ENCODE peak calls at places on chromosomes 16 and 17, in eight cellular contexts. One of them, this sample, is unnamed.

GRCh38 chr16:84086357-84086756 is 30.4 kb downstream of the MBTPS1 start:
- DNase-seq in A549: no peak
- DNase-seq in activated T-helper 2 cell treated with anti-CD3 and anti-CD28 coated beads, Interferon-gamma antibody, Interleukin-2, Interleukin-4, amounts not matched to agents 10 μg/mL and 5 μg/mL and 100 μg/mL, durations not matched to agents 14 hours and 24 hours and 36 hours: no peak
- DNase-seq in stimulated activated naive B cell treated with anti-CD40 and anti-IgM and Interleukin-4, amounts not matched to agents 10 μg/mL and 1 μg/mL and 100 μg/mL, for 72 hours: no peak
- DNase-seq in stomach: no peak
- DNase-seq in T-helper 2 cell: no peak
- DNase-seq in NCI-H1092 treated with DMSO at 0.1 percent for 48 hours: no peak
- DNase-seq in fibroblast of mammary gland: no peak
- DNase-seq in this sample: no peak

GRCh38 chr17:59746849-59747445 is 39.5 kb downstream of the VMP1 start:
- DNase-seq in A549: peak
- DNase-seq in T-helper 2 cell: no peak
- DNase-seq in fibroblast of mammary gland: peak
- DNase-seq in stimulated activated naive B cell treated with anti-CD40 and anti-IgM and Interleukin-4, amounts not matched to agents 10 μg/mL and 1 μg/mL and 100 μg/mL, for 72 hours: no peak
- DNase-seq in NCI-H1092 treated with DMSO at 0.1 percent for 48 hours: peak
- DNase-seq in stomach: no peak
- DNase-seq in activated T-helper 2 cell treated with anti-CD3 and anti-CD28 coated beads, Interferon-gamma antibody, Interleukin-2, Interleukin-4, amounts not matched to agents 10 μg/mL and 5 μg/mL and 100 μg/mL, durations not matched to agents 14 hours and 24 hours and 36 hours: no peak
- DNase-seq in this sample: no peak

GRCh38 chr17:79833110-79833450 is 6.2 kb downstream of the CBX4 start:
- DNase-seq in A549: no peak
- DNase-seq in T-helper 2 cell: no peak
- DNase-seq in stomach: no peak
- DNase-seq in stimulated activated naive B cell treated with anti-CD40 and anti-IgM and Interleukin-4, amounts not matched to agents 10 μg/mL and 1 μg/mL and 100 μg/mL, for 72 hours: no peak
- DNase-seq in fibroblast of mammary gland: no peak
- DNase-seq in activated T-helper 2 cell treated with anti-CD3 and anti-CD28 coated beads, Interferon-gamma antibody, Interleukin-2, Interleukin-4, amounts not matched to agents 10 μg/mL and 5 μg/mL and 100 μg/mL, durations not matched to agents 14 hours and 24 hours and 36 hours: no peak
- DNase-seq in NCI-H1092 treated with DMSO at 0.1 percent for 48 hours: no peak
- DNase-seq in this sample: no peak

GRCh38 chr16:88197481-88198456 is 185.0 kb upstream of the ZNF469 start:
- DNase-seq in T-helper 2 cell: no peak
- DNase-seq in stomach: no peak
- DNase-seq in A549: no peak
- DNase-seq in fibroblast of mammary gland: no peak
- DNase-seq in NCI-H1092 treated with DMSO at 0.1 percent for 48 hours: peak
- DNase-seq in stimulated activated naive B cell treated with anti-CD40 and anti-IgM and Interleukin-4, amounts not matched to agents 10 μg/mL and 1 μg/mL and 100 μg/mL, for 72 hours: no peak
- DNase-seq in activated T-helper 2 cell treated with anti-CD3 and anti-CD28 coated beads, Interferon-gamma antibody, Interleukin-2, Interleukin-4, amounts not matched to agents 10 μg/mL and 5 μg/mL and 100 μg/mL, durations not matched to agents 14 hours and 24 hours and 36 hours: no peak
- DNase-seq in this sample: no peak

GRCh38 chr16:83344014-83344413 is 463.8 kb upstream of the HSBP1 start:
- DNase-seq in stimulated activated naive B cell treated with anti-CD40 and anti-IgM and Interleukin-4, amounts not matched to agents 10 μg/mL and 1 μg/mL and 100 μg/mL, for 72 hours: no peak
- DNase-seq in NCI-H1092 treated with DMSO at 0.1 percent for 48 hours: no peak
- DNase-seq in fibroblast of mammary gland: peak
- DNase-seq in A549: peak
- DNase-seq in stomach: no peak
- DNase-seq in T-helper 2 cell: no peak
- DNase-seq in activated T-helper 2 cell treated with anti-CD3 and anti-CD28 coated beads, Interferon-gamma antibody, Interleukin-2, Interleukin-4, amounts not matched to agents 10 μg/mL and 5 μg/mL and 100 μg/mL, durations not matched to agents 14 hours and 24 hours and 36 hours: no peak
- DNase-seq in this sample: no peak

GRCh38 chr17:35973333-35974260 is 7.7 kb downstream of the CCL16 start:
- DNase-seq in A549: peak
- DNase-seq in T-helper 2 cell: no peak
- DNase-seq in stomach: no peak
- DNase-seq in activated T-helper 2 cell treated with anti-CD3 and anti-CD28 coated beads, Interferon-gamma antibody, Interleukin-2, Interleukin-4, amounts not matched to agents 10 μg/mL and 5 μg/mL and 100 μg/mL, durations not matched to agents 14 hours and 24 hours and 36 hours: no peak
- DNase-seq in stimulated activated naive B cell treated with anti-CD40 and anti-IgM and Interleukin-4, amounts not matched to agents 10 μg/mL and 1 μg/mL and 100 μg/mL, for 72 hours: no peak
- DNase-seq in NCI-H1092 treated with DMSO at 0.1 percent for 48 hours: no peak
- DNase-seq in fibroblast of mammary gland: no peak
- DNase-seq in this sample: peak

GRCh38 chr17:81682565-81683207 is 911 bp downstream of the ARL16 start:
- DNase-seq in stimulated activated naive B cell treated with anti-CD40 and anti-IgM and Interleukin-4, amounts not matched to agents 10 μg/mL and 1 μg/mL and 100 μg/mL, for 72 hours: no peak
- DNase-seq in activated T-helper 2 cell treated with anti-CD3 and anti-CD28 coated beads, Interferon-gamma antibody, Interleukin-2, Interleukin-4, amounts not matched to agents 10 μg/mL and 5 μg/mL and 100 μg/mL, durations not matched to agents 14 hours and 24 hours and 36 hours: no peak
- DNase-seq in A549: no peak
- DNase-seq in stomach: no peak
- DNase-seq in T-helper 2 cell: no peak
- DNase-seq in NCI-H1092 treated with DMSO at 0.1 percent for 48 hours: peak
- DNase-seq in fibroblast of mammary gland: peak
- DNase-seq in this sample: no peak

GRCh38 chr16:11188801-11189740 is 66.9 kb downstream of the SOCS1 start:
- DNase-seq in fibroblast of mammary gland: no peak
- DNase-seq in stomach: peak
- DNase-seq in activated T-helper 2 cell treated with anti-CD3 and anti-CD28 coated beads, Interferon-gamma antibody, Interleukin-2, Interleukin-4, amounts not matched to agents 10 μg/mL and 5 μg/mL and 100 μg/mL, durations not matched to agents 14 hours and 24 hours and 36 hours: no peak
- DNase-seq in stimulated activated naive B cell treated with anti-CD40 and anti-IgM and Interleukin-4, amounts not matched to agents 10 μg/mL and 1 μg/mL and 100 μg/mL, for 72 hours: no peak
- DNase-seq in T-helper 2 cell: no peak
- DNase-seq in NCI-H1092 treated with DMSO at 0.1 percent for 48 hours: no peak
- DNase-seq in A549: no peak
- DNase-seq in this sample: no peak

GRCh38 chr16:66520406-66521194 is 29.3 kb downstream of the TK2 start:
- DNase-seq in NCI-H1092 treated with DMSO at 0.1 percent for 48 hours: no peak
- DNase-seq in activated T-helper 2 cell treated with anti-CD3 and anti-CD28 coated beads, Interferon-gamma antibody, Interleukin-2, Interleukin-4, amounts not matched to agents 10 μg/mL and 5 μg/mL and 100 μg/mL, durations not matched to agents 14 hours and 24 hours and 36 hours: no peak
- DNase-seq in A549: no peak
- DNase-seq in fibroblast of mammary gland: no peak
- DNase-seq in stimulated activated naive B cell treated with anti-CD40 and anti-IgM and Interleukin-4, amounts not matched to agents 10 μg/mL and 1 μg/mL and 100 μg/mL, for 72 hours: no peak
- DNase-seq in T-helper 2 cell: no peak
- DNase-seq in stomach: no peak
- DNase-seq in this sample: no peak

GRCh38 chr17:30332057-30332542 is 1.8 kb downstream of the TMIGD1 start:
- DNase-seq in A549: peak
- DNase-seq in stomach: no peak
- DNase-seq in stimulated activated naive B cell treated with anti-CD40 and anti-IgM and Interleukin-4, amounts not matched to agents 10 μg/mL and 1 μg/mL and 100 μg/mL, for 72 hours: no peak
- DNase-seq in fibroblast of mammary gland: peak
- DNase-seq in T-helper 2 cell: no peak
- DNase-seq in NCI-H1092 treated with DMSO at 0.1 percent for 48 hours: no peak
- DNase-seq in activated T-helper 2 cell treated with anti-CD3 and anti-CD28 coated beads, Interferon-gamma antibody, Interleukin-2, Interleukin-4, amounts not matched to agents 10 μg/mL and 5 μg/mL and 100 μg/mL, durations not matched to agents 14 hours and 24 hours and 36 hours: peak
- DNase-seq in this sample: no peak

GRCh38 chr17:41457656-41458055 is 9.5 kb downstream of the KRT32 start:
- DNase-seq in fibroblast of mammary gland: no peak
- DNase-seq in activated T-helper 2 cell treated with anti-CD3 and anti-CD28 coated beads, Interferon-gamma antibody, Interleukin-2, Interleukin-4, amounts not matched to agents 10 μg/mL and 5 μg/mL and 100 μg/mL, durations not matched to agents 14 hours and 24 hours and 36 hours: no peak
- DNase-seq in NCI-H1092 treated with DMSO at 0.1 percent for 48 hours: no peak
- DNase-seq in stimulated activated naive B cell treated with anti-CD40 and anti-IgM and Interleukin-4, amounts not matched to agents 10 μg/mL and 1 μg/mL and 100 μg/mL, for 72 hours: no peak
- DNase-seq in T-helper 2 cell: no peak
- DNase-seq in stomach: no peak
- DNase-seq in A549: no peak
- DNase-seq in this sample: no peak

GRCh38 chr17:56909742-56910508 is 3.9 kb downstream of the TRIM25 start:
- DNase-seq in A549: no peak
- DNase-seq in T-helper 2 cell: no peak
- DNase-seq in activated T-helper 2 cell treated with anti-CD3 and anti-CD28 coated beads, Interferon-gamma antibody, Interleukin-2, Interleukin-4, amounts not matched to agents 10 μg/mL and 5 μg/mL and 100 μg/mL, durations not matched to agents 14 hours and 24 hours and 36 hours: no peak
- DNase-seq in stomach: peak
- DNase-seq in stimulated activated naive B cell treated with anti-CD40 and anti-IgM and Interleukin-4, amounts not matched to agents 10 μg/mL and 1 μg/mL and 100 μg/mL, for 72 hours: no peak
- DNase-seq in NCI-H1092 treated with DMSO at 0.1 percent for 48 hours: no peak
- DNase-seq in fibroblast of mammary gland: no peak
- DNase-seq in this sample: no peak

GRCh38 chr17:54172654-54173316 is 350.1 kb downstream of the KIF2B start:
- DNase-seq in stimulated activated naive B cell treated with anti-CD40 and anti-IgM and Interleukin-4, amounts not matched to agents 10 μg/mL and 1 μg/mL and 100 μg/mL, for 72 hours: no peak
- DNase-seq in A549: peak
- DNase-seq in NCI-H1092 treated with DMSO at 0.1 percent for 48 hours: no peak
- DNase-seq in activated T-helper 2 cell treated with anti-CD3 and anti-CD28 coated beads, Interferon-gamma antibody, Interleukin-2, Interleukin-4, amounts not matched to agents 10 μg/mL and 5 μg/mL and 100 μg/mL, durations not matched to agents 14 hours and 24 hours and 36 hours: no peak
- DNase-seq in T-helper 2 cell: no peak
- DNase-seq in fibroblast of mammary gland: peak
- DNase-seq in stomach: no peak
- DNase-seq in this sample: no peak

GRCh38 chr17:36920032-36921000 is 17.0 kb upstream of the LHX1 start:
- DNase-seq in T-helper 2 cell: no peak
- DNase-seq in activated T-helper 2 cell treated with anti-CD3 and anti-CD28 coated beads, Interferon-gamma antibody, Interleukin-2, Interleukin-4, amounts not matched to agents 10 μg/mL and 5 μg/mL and 100 μg/mL, durations not matched to agents 14 hours and 24 hours and 36 hours: no peak
- DNase-seq in stimulated activated naive B cell treated with anti-CD40 and anti-IgM and Interleukin-4, amounts not matched to agents 10 μg/mL and 1 μg/mL and 100 μg/mL, for 72 hours: no peak
- DNase-seq in A549: peak
- DNase-seq in fibroblast of mammary gland: no peak
- DNase-seq in stomach: no peak
- DNase-seq in NCI-H1092 treated with DMSO at 0.1 percent for 48 hours: no peak
- DNase-seq in this sample: no peak

GRCh38 chr17:27554152-27554551 is 76.8 kb upstream of the LGALS9 start:
- DNase-seq in activated T-helper 2 cell treated with anti-CD3 and anti-CD28 coated beads, Interferon-gamma antibody, Interleukin-2, Interleukin-4, amounts not matched to agents 10 μg/mL and 5 μg/mL and 100 μg/mL, durations not matched to agents 14 hours and 24 hours and 36 hours: no peak
- DNase-seq in T-helper 2 cell: no peak
- DNase-seq in NCI-H1092 treated with DMSO at 0.1 percent for 48 hours: no peak
- DNase-seq in stimulated activated naive B cell treated with anti-CD40 and anti-IgM and Interleukin-4, amounts not matched to agents 10 μg/mL and 1 μg/mL and 100 μg/mL, for 72 hours: no peak
- DNase-seq in A549: no peak
- DNase-seq in stomach: no peak
- DNase-seq in fibroblast of mammary gland: peak
- DNase-seq in this sample: no peak

This sample was measured in pancreas.